ENCODE peak calls at places on chromosomes 11 and 22, in four cellular contexts. D is K562, F is HepG2, W is HCT116. S is an unnamed sample.

GRCh38 chr11:64876226-64876750 is 2.1 kb downstream of the EHD1 start:
- DNase-seq in D (no peak), F (no peak), W (no peak), S (no peak)

GRCh38 chr22:46043339-46043738 is 66.4 kb upstream of the WNT7B start:
- DNase-seq in D (no peak), F (no peak), W (no peak), S (no peak)

GRCh38 chr11:71178076-71178475 is 74.3 kb downstream of the SHANK2 start:
- DNase-seq in D (no peak), F (no peak), W (no peak), S (no peak)

GRCh38 chr22:39478461-39478860 is 21.6 kb downstream of the MGAT3 start:
- DNase-seq in D (peak; percentile 55), F (no peak), W (no peak), S (no peak)

GRCh38 chr11:112871909-112872511 is 89.2 kb upstream of the NCAM1 start:
- DNase-seq in D (no peak), F (no peak), W (no peak), S (no peak)

GRCh38 chr11:45833761-45834160 is 13.5 kb upstream of the CRY2 start:
- DNase-seq in D (no peak), F (no peak), W (no peak), S (no peak)

GRCh38 chr11:65013692-65014145 is 241 bp upstream of the ARL2 start:
- DNase-seq in D (peak; percentile 87), F (no peak), W (peak; percentile 80), S (no peak)

GRCh38 chr11:86798988-86799387 is 1.4 kb upstream of the PRSS23 start:
- DNase-seq in D (no peak), F (no peak), W (no peak), S (no peak)

DNA sequence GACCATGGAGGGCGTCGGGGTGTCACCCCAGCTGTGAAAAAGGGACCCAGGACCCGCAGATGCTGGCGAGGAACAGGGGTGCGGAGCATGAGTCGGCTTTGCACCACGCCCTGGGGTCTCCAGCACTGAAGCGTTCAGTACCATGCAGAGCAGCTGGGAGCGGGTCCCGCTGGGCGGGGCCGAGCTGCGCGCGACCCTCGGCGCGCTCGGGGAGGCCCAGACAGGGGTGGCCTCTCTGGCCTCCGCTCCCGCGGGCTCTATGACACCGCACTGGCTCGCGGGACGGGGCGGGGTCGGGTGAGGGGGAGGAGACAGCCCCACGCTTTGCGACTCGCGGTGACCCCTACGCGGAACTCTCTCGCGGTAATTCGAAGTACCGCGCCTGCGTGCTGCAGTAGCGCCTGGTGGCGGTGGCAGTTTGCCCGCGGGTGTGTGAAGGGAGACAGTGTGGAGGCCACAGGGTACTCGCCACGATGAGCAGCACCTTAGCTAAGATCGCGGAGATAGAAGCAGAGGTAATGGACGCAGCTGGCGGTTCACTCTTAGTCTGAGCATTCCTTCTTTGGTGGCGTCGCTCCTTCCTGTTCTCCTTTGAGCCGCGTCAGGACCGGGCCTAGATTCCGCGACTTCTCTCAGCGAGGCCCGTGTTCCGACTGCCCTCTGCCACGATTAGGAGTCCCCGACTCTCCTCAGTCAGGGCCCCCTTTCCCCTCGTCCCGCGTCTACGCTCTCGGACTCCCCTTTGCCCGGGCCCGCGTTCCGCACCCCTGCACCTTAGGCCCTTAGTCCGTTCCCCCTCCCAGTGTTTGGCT is at the start of gene DRG1:
- DNase-seq in D (peak; percentile 95), F (peak; percentile 90), W (peak; percentile 89), S (peak; percentile 96)
- TF ChIP-seq POLR2A in D (peak; percentile 96), F (peak; percentile 99), W (peak; percentile 95), S (peak; percentile 98)

GRCh38 chr11:20213790-20214189 is 53.5 kb upstream of the DBX1 start:
- DNase-seq in D (no peak), F (no peak), W (no peak), S (no peak)
- TF ChIP-seq FOSL1 in D (no peak), F (no peak), W (no peak), S (no peak)

DNA sequence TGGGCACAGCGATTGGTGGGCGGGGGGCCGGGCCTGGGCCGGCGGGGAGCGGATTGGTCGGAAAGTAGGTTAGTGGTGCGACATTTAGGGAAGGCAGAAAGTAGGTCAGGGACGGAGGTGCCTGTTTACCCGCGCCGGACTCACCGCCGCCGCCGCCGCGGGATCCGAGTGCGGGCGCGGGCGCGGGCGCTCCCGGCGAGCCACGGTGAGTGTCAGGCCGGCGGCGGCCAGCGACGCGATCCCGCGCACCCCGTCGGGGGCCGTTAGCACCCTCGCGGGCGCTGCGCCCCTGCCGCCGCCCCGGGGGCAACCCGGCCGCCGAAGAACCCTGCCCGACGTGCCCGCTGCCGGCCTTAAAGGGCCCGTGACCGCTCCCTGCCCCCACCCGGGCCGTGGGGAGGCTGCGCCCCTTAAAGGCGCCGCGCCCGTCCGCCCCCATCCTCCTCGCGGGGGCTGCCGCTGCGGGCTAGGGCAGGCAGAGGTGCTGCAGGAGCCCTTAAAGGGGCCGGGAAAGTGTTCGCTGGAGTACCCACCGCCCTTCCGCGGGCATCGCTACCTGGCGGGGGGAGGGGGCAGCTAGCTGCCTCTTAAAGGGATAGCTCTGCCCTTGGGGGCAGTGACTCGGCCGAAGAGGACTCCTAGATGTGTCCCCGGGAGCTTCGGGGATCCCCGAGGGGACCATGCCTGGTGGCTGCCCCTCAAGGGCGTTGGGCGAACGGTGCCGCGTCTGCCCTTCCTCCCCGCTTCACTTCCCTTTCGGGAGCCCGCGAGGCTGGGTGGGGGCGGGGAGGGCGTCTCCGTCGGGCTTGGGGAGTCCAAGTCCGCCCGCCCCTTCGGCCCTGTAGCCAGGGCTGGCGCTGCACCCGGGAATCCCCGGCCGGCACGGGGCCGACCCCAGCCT is at the start of gene BMAL1:
- DNase-seq in D (no peak), F (no peak), W (no peak), S (peak; percentile 75)
- TF ChIP-seq POLR2A in D (no peak), F (no peak), W (no peak), S (no peak)

DNA sequence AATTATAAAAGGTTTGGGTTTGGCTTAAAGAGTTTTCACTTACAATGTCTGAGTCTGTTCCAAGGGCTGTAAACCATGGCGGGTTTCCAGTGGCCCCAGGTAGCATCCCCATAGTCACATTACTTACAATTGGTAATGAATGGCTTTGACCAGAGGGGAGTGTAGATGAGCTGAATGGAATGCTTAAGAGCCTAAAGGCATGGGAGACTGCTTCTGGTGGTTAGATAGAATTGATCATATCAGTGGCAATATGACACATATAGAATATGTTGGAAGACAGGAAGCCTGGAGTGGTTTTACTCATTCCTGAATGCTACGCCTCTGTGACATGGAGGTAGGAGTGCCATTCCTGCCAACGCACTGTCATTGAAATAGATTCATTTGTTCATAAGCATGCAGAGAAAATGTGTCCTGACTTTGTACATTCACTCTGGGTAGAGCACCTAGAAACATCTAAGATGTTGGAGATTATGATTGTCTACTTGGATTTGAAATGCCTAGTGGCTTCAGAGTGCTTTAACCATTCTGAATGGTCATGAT is 183.3 kb downstream of the BLID start:
- DNase-seq in D (no peak), F (peak; percentile 13), W (no peak), S (no peak)
- TF ChIP-seq FOSL1 in D (no peak), F (no peak), W (no peak), S (no peak)

GRCh38 chr11:116275634-116276033 is 497.2 kb downstream of the BUD13 start:
- DNase-seq in D (no peak), F (no peak), W (no peak), S (no peak)
- TF ChIP-seq POLR2A in D (no peak), F (no peak), W (no peak), S (no peak)

GRCh38 chr11:83008581-83008923 is 63.1 kb downstream of the RAB30 start:
- DNase-seq in D (no peak), F (peak; percentile 54), W (no peak), S (no peak)
- TF ChIP-seq FOSL1 in D (no peak), F (no peak), W (no peak), S (no peak)

GRCh38 chr11:35912883-35913614 is 30.8 kb upstream of the LDLRAD3 start:
- DNase-seq in D (no peak), F (no peak), W (no peak), S (no peak)

GRCh38 chr11:35909866-35910265 is 34.0 kb upstream of the LDLRAD3 start:
- DNase-seq in D (no peak), F (no peak), W (no peak), S (no peak)

GRCh38 chr11:35907648-35908431 is 36.0 kb upstream of the LDLRAD3 start:
- DNase-seq in D (no peak), F (no peak), W (peak; percentile 54), S (no peak)

GRCh38 chr11:35911616-35912165 is 32.2 kb upstream of the LDLRAD3 start:
- DNase-seq in D (no peak), F (no peak), W (no peak), S (no peak)

GRCh38 chr11:35911013-35911412 is 32.8 kb upstream of the LDLRAD3 start:
- DNase-seq in D (no peak), F (no peak), W (no peak), S (no peak)
- TF ChIP-seq POLR2A in D (no peak), F (no peak), W (no peak), S (no peak)

DNA sequence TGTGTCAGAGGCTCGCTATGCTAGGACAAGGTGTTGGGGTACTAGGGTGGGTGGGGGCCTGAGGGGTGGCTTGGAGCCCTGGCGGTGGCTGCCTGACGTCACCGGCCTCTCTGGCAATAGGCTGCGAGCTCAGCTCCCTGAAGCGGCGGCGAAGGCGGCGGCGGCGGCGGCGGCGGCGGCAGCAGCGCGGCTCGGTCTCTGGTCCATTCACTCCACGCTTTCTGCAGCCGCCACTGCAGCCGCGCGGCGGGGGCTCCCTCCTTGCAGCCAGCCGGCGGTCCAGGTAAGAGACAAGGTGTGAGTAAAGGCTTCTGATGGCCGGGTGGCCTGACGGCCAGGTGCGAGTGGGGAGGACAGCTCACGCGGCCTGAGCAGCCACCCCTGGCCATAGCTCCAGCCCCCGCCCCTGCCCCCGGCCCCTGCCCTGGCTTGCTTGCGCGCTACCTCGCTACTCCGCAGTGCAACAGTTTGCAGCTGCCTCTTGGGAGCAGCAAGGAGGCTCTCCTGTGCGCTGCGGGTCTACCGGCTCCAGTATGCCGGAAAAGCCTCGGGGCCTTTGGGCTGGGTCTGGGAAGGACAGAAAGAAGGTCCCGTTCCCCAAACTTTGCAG is at the start of gene C11orf87:
- DNase-seq in D (no peak), F (no peak), W (no peak), S (peak; percentile 23)
- TF ChIP-seq FOSL1 in D (no peak), F (no peak), W (no peak), S (no peak)

DNA sequence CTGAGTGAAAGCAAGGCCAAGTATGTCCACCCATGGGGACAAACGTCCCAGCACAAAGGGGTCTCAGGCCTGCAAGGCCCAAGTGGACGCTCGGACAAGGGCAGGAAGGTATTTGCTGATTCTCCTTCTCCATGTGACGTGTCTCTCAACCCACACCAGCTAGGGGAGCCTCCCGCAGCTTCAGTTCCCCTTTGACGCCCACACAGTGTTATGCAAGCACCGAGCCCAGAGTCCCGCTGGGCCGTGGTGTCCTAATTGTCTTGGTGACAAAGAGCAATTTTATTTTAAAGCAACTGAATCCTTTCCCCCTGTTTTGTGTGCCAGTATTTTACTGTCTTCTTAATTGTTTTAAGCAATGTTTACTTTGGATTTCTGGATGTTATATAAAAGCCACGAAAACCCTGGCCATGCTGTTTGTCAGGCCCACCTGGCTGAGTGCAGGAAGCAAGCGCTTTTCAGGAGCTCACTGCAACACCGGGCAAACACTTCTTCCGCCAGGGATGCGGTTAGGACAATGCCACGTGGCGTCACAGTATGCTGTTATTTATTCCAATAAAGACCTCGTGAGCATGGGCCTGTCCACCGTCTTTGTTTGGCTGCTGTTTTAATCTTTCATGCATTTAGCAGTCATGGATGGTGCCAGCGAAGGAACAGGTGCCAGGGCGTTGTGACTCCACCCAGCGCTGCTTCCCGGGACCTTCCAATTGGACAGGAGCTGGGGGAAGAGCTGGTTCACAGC is 8.2 kb upstream of the PARVG start:
- DNase-seq in D (no peak), F (no peak), W (no peak), S (no peak)
- TF ChIP-seq POLR2A in D (no peak), F (no peak), W (no peak), S (no peak)

S was measured in H1.